ENCODE peak calls at places on chromosome 14, in eight cellular contexts. E is left cardiac atrium; B is fibroblast of lung; T is epithelial cell of esophagus; V is activated T-cell treated with anti-CD3 and anti-CD28 coated beads, Interleukin-2, amount 50 U/mL, for 48 hours; Z is AG20443; X is A549; A is effector memory CD8-positive, alpha-beta T cell. H is an unnamed sample.

GRCh38 chr14:61260939-61261776 is 20.0 kb downstream of the TMEM30B start:
- DNase-seq in E (no peak), B (peak; percentile 82), T (peak; percentile 77), V (no peak), Z (peak; percentile 56), X (no peak), A (no peak), H (peak; percentile 95)

GRCh38 chr14:48970995-48971394 is 615.2 kb downstream of the RPS29 start:
- DNase-seq in E (no peak), B (peak; percentile 58), T (no peak), V (no peak), Z (no peak), X (no peak), A (no peak), H (no peak)

GRCh38 chr14:68020493-68020892 is 200.9 kb downstream of the RAD51B start:
- DNase-seq in E (no peak), B (no peak), T (no peak), V (no peak), Z (no peak), X (no peak), A (no peak), H (no peak)

GRCh38 chr14:71855399-71856036 is 76.7 kb upstream of the RGS6 start:
- DNase-seq in E (peak; percentile 76), B (peak; percentile 59), T (peak; percentile 80), V (peak; percentile 79), Z (peak; percentile 86), X (peak; percentile 46), A (peak; percentile 35), H (peak; percentile 79)

GRCh38 chr14:72503696-72504368 is 390.1 kb downstream of the DPF3 start:
- DNase-seq in E (no peak), B (peak; percentile 65), T (peak; percentile 55), V (no peak), Z (no peak), X (no peak), A (no peak), H (no peak)

GRCh38 chr14:76918751-76919421 is 92.7 kb downstream of the LRRC74A start:
- DNase-seq in E (peak; percentile 97), B (peak; percentile 99), T (peak; percentile 96), V (no peak), Z (peak; percentile 96), X (peak; percentile 95), A (no peak), H (peak; percentile 99)

GRCh38 chr14:61188196-61188595 is 92.9 kb downstream of the TMEM30B start:
- DNase-seq in E (peak; percentile 64), B (peak; percentile 39), T (no peak), V (no peak), Z (peak; percentile 35), X (peak; percentile 43), A (no peak), H (peak; percentile 26)

GRCh38 chr14:72808564-72808963 is 85.3 kb downstream of the DPF3 start:
- DNase-seq in E (no peak), B (no peak), T (no peak), V (no peak), Z (no peak), X (no peak), A (no peak), H (peak; percentile 24)

GRCh38 chr14:78090820-78091219 is 79.4 kb upstream of the NRXN3 start:
- DNase-seq in E (no peak), B (no peak), T (no peak), V (no peak), Z (no peak), X (no peak), A (no peak), H (no peak)

GRCh38 chr14:60303745-60304144 is 54.7 kb downstream of the PPM1A start:
- DNase-seq in E (peak; percentile 48), B (no peak), T (no peak), V (no peak), Z (no peak), X (no peak), A (no peak), H (no peak)

GRCh38 chr14:26206640-26207039 is 391.2 kb downstream of the NOVA1 start:
- DNase-seq in E (no peak), B (no peak), T (no peak), V (no peak), Z (no peak), X (no peak), A (no peak), H (no peak)

GRCh38 chr14:102215071-102215470 is 75.4 kb downstream of the WDR20 start:
- DNase-seq in E (no peak), B (peak; percentile 88), T (peak; percentile 13), V (no peak), Z (peak; percentile 77), X (no peak), A (no peak), H (peak; percentile 57)

GRCh38 chr14:53470351-53471043 is 317.4 kb upstream of the DDHD1 start:
- DNase-seq in E (peak; percentile 30), B (peak; percentile 63), T (peak; percentile 41), V (no peak), Z (peak; percentile 39), X (no peak), A (no peak), H (peak; percentile 78)

GRCh38 chr14:71467419-71467818 is 464.8 kb upstream of the RGS6 start:
- DNase-seq in E (no peak), B (peak; percentile 58), T (peak; percentile 26), V (no peak), Z (peak; percentile 51), X (no peak), A (no peak), H (peak; percentile 56)

GRCh38 chr14:68977137-68977740 is 1.9 kb downstream of the ACTN1 start:
- DNase-seq in E (no peak), B (no peak), T (no peak), V (peak; percentile 54), Z (no peak), X (no peak), A (no peak), H (no peak)

GRCh38 chr14:63598821-63599220 is 42.9 kb downstream of the WDR89 start:
- DNase-seq in E (no peak), B (no peak), T (no peak), V (no peak), Z (no peak), X (no peak), A (no peak), H (no peak)

GRCh38 chr14:81458352-81458751 is 58.2 kb upstream of the STON2 start:
- DNase-seq in E (no peak), B (no peak), T (no peak), V (no peak), Z (no peak), X (no peak), A (no peak), H (no peak)

GRCh38 chr14:32077081-32078029 is at the start of gene ARHGAP5:
- DNase-seq in E (no peak), B (peak; percentile 27), T (no peak), V (peak; percentile 58), Z (peak; percentile 41), X (no peak), A (peak; percentile 11), H (no peak)

GRCh38 chr14:105061428-105062047 is 3.7 kb downstream of the GPR132 start:
- DNase-seq in E (peak; percentile 62), B (no peak), T (no peak), V (peak; percentile 82), Z (no peak), X (no peak), A (peak; percentile 27), H (no peak)

GRCh38 chr14:86639146-86639545 is 1109.2 kb downstream of the FLRT2 start:
- DNase-seq in E (no peak), B (no peak), T (no peak), V (no peak), Z (peak; percentile 15), X (no peak), A (no peak), H (peak; percentile 15)

GRCh38 chr14:33332497-33332896 is 393.8 kb downstream of the NPAS3 start:
- DNase-seq in E (no peak), B (no peak), T (no peak), V (no peak), Z (no peak), X (no peak), A (no peak), H (no peak)